ENCODE peak calls at places on chromosomes 12 and 14, in four cellular contexts. W is esophagus muscularis mucosa, H is HCT116, E is sigmoid colon. P is an unnamed sample.

GRCh38 chr14:91964724-91965123 is 17.2 kb upstream of the FBLN5 start:
- DNase-seq in W (no peak), H (no peak), E (no peak), P (no peak)

GRCh38 chr14:31336646-31337045 is 83.7 kb downstream of the HEATR5A start:
- DNase-seq in W (no peak), H (no peak), E (no peak), P (no peak)

GRCh38 chr12:66269757-66270383 is 32.4 kb upstream of the HELB start:
- DNase-seq in W (no peak), H (peak), E (no peak), P (no peak)

GRCh38 chr12:50285253-50285652 is 1.9 kb upstream of the LIMA1 start:
- DNase-seq in W (no peak), H (no peak), E (no peak), P (no peak)

GRCh38 chr12:50246873-50247612 is 36.3 kb downstream of the LIMA1 start:
- DNase-seq in W (no peak), H (peak), E (peak), P (no peak)

GRCh38 chr12:20259786-20260185 is 108.6 kb upstream of the PDE3A start:
- DNase-seq in W (no peak), H (no peak), E (no peak), P (no peak)

GRCh38 chr12:87439990-87440827 is 589.0 kb downstream of the C12orf50 start:
- DNase-seq in W (no peak), H (peak), E (no peak), P (no peak)

GRCh38 chr14:31930493-31931225 is 146.4 kb upstream of the ARHGAP5 start:
- DNase-seq in W (no peak), H (no peak), E (no peak), P (no peak)

GRCh38 chr12:81147286-81147919 is 69.5 kb downstream of the ACSS3 start:
- DNase-seq in W (no peak), H (no peak), E (no peak), P (no peak)

GRCh38 chr12:89038831-89039509 is 313.3 kb downstream of the DUSP6 start:
- DNase-seq in W (no peak), H (no peak), E (no peak), P (no peak)

GRCh38 chr12:8909752-8910151 is 4.6 kb upstream of the PHC1 start:
- DNase-seq in W (no peak), H (no peak), E (no peak), P (no peak)

GRCh38 chr12:109797905-109798669 is 35.1 kb downstream of the TRPV4 start:
- DNase-seq in W (no peak), H (no peak), E (no peak), P (no peak)

GRCh38 chr14:104650057-104650980 is 39.1 kb upstream of the INF2 start:
- DNase-seq in W (no peak), H (no peak), E (peak), P (peak)

GRCh38 chr12:98821232-98821631 is 176.1 kb downstream of the APAF1 start:
- DNase-seq in W (no peak), H (no peak), E (no peak), P (no peak)

GRCh38 chr12:123763093-123763492 is 992 bp downstream of the DNAH10 start:
- DNase-seq in W (no peak), H (no peak), E (peak), P (no peak)

GRCh38 chr12:54294152-54294913 is 6.5 kb downstream of the NFE2 start:
- DNase-seq in W (no peak), H (no peak), E (no peak), P (peak)

GRCh38 chr14:91264151-91265150 is 19.9 kb upstream of the GPR68 start:
- DNase-seq in W (no peak), H (no peak), E (no peak), P (peak)

GRCh38 chr14:47744155-47744554 is 68.8 kb upstream of the MDGA2 start:
- DNase-seq in W (no peak), H (no peak), E (no peak), P (no peak)

DNA sequence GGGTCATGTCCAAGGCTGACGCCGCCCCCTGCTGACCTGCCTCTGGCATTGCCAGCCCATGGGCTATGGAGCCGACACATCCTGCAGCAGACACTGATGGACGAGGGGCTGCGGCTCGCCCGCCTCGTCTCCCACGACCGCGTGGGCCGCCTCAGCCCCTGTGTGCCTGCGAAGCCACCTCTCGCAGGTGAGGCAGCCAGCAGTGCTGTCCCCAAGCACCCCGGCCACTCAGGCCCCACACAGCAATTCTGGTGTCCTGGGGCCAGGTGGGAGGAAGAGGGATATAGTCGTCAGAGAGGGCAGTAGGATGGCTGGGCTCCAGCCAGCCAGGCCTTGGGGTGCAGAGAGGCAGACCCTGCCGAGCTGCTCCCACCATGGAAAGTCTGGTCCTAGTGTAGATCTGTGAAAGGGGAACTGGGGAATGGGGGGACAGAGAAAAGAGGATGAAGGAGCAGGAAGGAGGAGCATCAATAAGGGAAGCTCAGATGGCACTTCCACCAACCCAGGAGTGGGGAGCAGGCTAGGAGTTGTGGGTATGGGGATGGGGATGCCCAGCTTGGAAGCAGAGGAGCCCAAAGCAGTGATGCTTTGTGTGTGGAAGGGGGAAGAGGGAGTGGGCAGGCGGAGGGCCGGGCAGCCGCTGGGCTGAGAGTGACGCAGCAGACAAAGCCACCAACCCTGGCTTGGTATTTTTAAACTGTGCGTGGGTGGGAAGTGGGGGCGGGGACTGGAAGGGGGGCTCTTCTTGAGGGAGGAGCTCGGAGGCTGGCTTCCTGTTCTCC is 4.7 kb downstream of the NAB2 start:
- DNase-seq in W (peak), H (no peak), E (peak), P (peak)
- TF ChIP-seq POLR2A in W (no peak), H (no peak), E (peak), P (no peak)

GRCh38 chr14:21205678-21206581 is 50.1 kb upstream of the OR5AU1 start:
- DNase-seq in W (no peak), H (no peak), E (no peak), P (no peak)
- TF ChIP-seq POLR2AphosphoS5 in W (no peak), H (no peak), E (no peak), P (no peak)

GRCh38 chr12:46517579-46517962 is 145.0 kb upstream of the SLC38A2 start:
- DNase-seq in W (no peak), H (no peak), E (no peak), P (no peak)
- TF ChIP-seq CTCF in W (no peak), H (peak), E (no peak), P (no peak)

GRCh38 chr12:56751712-56752598 is at the start of gene PRIM1:
- DNase-seq in W (peak), H (peak), E (peak), P (peak)
- TF ChIP-seq POLR2A in W (no peak), H (peak), E (no peak), P (no peak)

DNA sequence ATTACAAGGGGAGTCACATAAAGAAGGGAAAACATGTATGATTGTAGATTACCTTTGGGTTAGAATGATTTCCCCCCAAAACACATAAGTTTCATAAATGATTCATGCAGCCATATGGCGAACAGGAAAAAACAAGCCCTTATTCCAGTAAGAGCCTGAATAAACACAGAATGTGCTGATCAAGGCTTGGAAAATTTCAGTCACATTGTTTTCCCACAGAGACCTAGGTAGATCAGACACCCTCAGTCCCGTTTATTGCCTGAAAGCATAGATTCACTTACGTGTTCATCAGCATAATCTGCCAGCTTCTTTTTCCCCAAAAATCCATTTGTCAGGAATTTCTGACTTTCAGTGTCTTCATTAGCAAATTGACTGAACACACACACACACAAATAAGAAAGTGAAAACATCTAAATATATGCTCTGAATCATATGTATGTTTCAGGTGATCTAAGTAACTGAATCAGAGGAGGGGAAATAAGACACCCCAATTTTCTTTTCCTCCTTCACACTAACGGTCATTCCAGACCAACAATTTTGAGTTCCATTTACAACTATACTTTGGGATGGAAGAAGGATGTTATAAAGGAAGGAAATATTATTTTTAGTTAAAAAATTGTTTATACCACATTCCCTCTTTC is 37.4 kb downstream of the SLC38A4 start:
- DNase-seq in W (no peak), H (no peak), E (no peak), P (no peak)
- TF ChIP-seq POLR2AphosphoS5 in W (no peak), H (no peak), E (no peak), P (no peak)

GRCh38 chr12:116066381-116067230 is 210.9 kb downstream of the MED13L start:
- DNase-seq in W (no peak), H (peak), E (no peak), P (peak)
- TF ChIP-seq CTCF in W (peak), H (peak), E (peak), P (peak)

P was measured in spleen.